ENCODE peak calls at places on chromosomes 13 and 19, in nine cellular contexts. Y is breast epithelium, B is lung, N is tibial artery, F is colonic mucosa, J is psoas muscle, L is tibial nerve, I is RWPE2, D is A549. E is an unnamed sample.

GRCh38 chr13:46032341-46032740 is 20.2 kb downstream of the ZC3H13 start:
- DNase-seq in Y (no peak), B (no peak), N (no peak), F (no peak), J (no peak), L (no peak), I (no peak), D (no peak), E (no peak)

GRCh38 chr19:41837981-41838708 is 6.3 kb downstream of the LYPD4 start:
- DNase-seq in Y (no peak), B (no peak), N (no peak), F (no peak), J (no peak), L (no peak), I (no peak), D (no peak), E (no peak)

GRCh38 chr19:16624236-16624635 is 3.8 kb downstream of the MED26 start:
- DNase-seq in Y (no peak), B (no peak), N (no peak), F (no peak), J (no peak), L (no peak), I (no peak), D (no peak), E (no peak)

GRCh38 chr13:35876601-35877000 is 254.6 kb downstream of the DCLK1 start:
- DNase-seq in Y (no peak), B (no peak), N (no peak), F (no peak), J (no peak), L (no peak), I (no peak), D (no peak), E (no peak)

GRCh38 chr13:23644527-23644926 is 74.3 kb downstream of the TNFRSF19 start:
- DNase-seq in Y (no peak), B (no peak), N (no peak), F (no peak), J (no peak), L (no peak), I (no peak), D (no peak), E (no peak)

GRCh38 chr13:70310720-70311119 is 202.5 kb upstream of the KLHL1 start:
- DNase-seq in Y (no peak), B (no peak), N (no peak), F (peak; percentile 21), J (no peak), L (no peak), I (no peak), D (no peak), E (peak; percentile 14)

GRCh38 chr13:109162248-109163051 is 533.0 kb downstream of the MYO16 start:
- DNase-seq in Y (no peak), B (no peak), N (no peak), F (no peak), J (no peak), L (no peak), I (no peak), D (no peak), E (peak; percentile 91)

GRCh38 chr13:98142427-98143156 is at the start of gene FARP1:
- DNase-seq in Y (peak; percentile 62), B (peak; percentile 71), N (peak; percentile 88), F (peak; percentile 79), J (peak; percentile 76), L (peak; percentile 41), I (peak; percentile 72), D (peak; percentile 48), E (no peak)

GRCh38 chr19:19531951-19532805 is 3.5 kb downstream of the YJEFN3 start:
- DNase-seq in Y (peak; percentile 62), B (peak; percentile 79), N (peak; percentile 88), F (peak; percentile 85), J (peak; percentile 84), L (peak; percentile 89), I (peak; percentile 72), D (peak; percentile 41), E (peak; percentile 70)

GRCh38 chr13:106230450-106230849 is 305.0 kb downstream of the EFNB2 start:
- DNase-seq in Y (no peak), B (no peak), N (no peak), F (no peak), J (no peak), L (no peak), I (no peak), D (no peak), E (no peak)

GRCh38 chr13:86399572-86399971 is 600.4 kb upstream of the SLITRK6 start:
- DNase-seq in Y (no peak), B (no peak), N (no peak), F (no peak), J (no peak), L (no peak), I (no peak), D (no peak), E (no peak)

GRCh38 chr13:32320528-32320927 is 5.2 kb downstream of the BRCA2 start:
- DNase-seq in Y (no peak), B (no peak), N (no peak), F (no peak), J (no peak), L (no peak), I (no peak), D (no peak), E (no peak)

GRCh38 chr13:87274209-87274819 is 396.9 kb upstream of the SLITRK5 start:
- DNase-seq in Y (no peak), B (peak; percentile 34), N (no peak), F (peak; percentile 21), J (no peak), L (no peak), I (no peak), D (no peak), E (peak; percentile 42)

GRCh38 chr13:73914119-73914518 is 220.1 kb downstream of the KLF12 start:
- DNase-seq in Y (no peak), B (no peak), N (no peak), F (no peak), J (no peak), L (no peak), I (no peak), D (no peak), E (no peak)
- H3K4me3 ChIP-seq in Y (no peak overlapping the region), B (no peak overlapping the region), N (no peak overlapping the region), F (no peak overlapping the region), J (no peak overlapping the region), L (no peak overlapping the region), I (no peak overlapping the region), D (no peak overlapping the region), E (no peak overlapping the region)

GRCh38 chr13:30846844-30847243 is 59.2 kb upstream of the MEDAG start:
- DNase-seq in Y (no peak), B (no peak), N (no peak), F (no peak), J (no peak), L (no peak), I (no peak), D (no peak), E (no peak)

GRCh38 chr13:30844548-30845296 is 61.3 kb upstream of the MEDAG start:
- DNase-seq in Y (no peak), B (no peak), N (no peak), F (no peak), J (no peak), L (no peak), I (no peak), D (no peak), E (no peak)

GRCh38 chr13:30843548-30843947 is 62.5 kb upstream of the MEDAG start:
- DNase-seq in Y (no peak), B (no peak), N (no peak), F (no peak), J (no peak), L (no peak), I (no peak), D (no peak), E (no peak)

GRCh38 chr13:30846311-30846710 is 59.8 kb upstream of the MEDAG start:
- DNase-seq in Y (no peak), B (no peak), N (no peak), F (no peak), J (no peak), L (no peak), I (no peak), D (no peak), E (no peak)

DNA sequence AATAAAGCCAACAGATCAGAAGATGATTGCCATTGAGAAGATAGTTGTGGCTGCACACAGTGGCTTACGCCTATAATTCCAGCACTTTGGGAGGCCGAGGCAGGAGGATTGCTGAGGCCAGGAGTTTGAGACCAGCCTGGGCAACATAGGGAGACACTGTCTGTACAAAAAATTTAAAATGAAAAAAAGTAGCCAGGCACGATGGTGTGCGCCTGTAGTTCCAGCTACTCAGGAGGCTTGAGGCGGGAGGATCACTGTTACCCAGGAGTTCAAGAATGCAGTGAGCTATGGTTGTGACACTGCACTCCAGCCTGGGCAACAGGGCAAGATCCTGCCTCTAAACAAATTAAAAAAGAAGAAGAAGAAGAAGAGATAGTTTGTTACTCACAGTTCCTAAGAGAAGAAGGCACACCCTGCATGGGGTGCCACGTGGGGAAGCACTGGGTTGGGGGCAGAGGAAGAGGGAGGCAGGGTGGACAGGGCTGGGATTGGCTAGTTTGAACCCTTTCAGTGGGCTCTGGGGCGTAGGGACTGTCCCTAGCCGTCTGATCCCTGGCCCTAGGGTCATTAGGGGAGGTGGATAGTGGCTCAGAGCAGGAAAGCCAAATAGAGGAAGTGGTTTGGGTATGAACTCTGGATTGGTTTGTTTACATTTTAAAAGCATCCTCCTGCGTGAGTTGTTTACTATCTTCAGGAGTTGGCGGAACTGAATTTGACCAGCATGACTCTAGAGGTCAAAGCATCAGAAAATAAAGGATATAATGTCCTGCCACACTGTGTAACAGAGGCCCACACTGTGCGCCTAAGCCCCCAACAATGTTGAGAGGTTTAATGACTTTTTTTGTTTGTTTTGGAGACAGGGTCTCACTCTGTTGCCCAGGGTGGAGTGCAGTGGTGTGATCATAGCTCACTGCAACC is 60.5 kb upstream of the MEDAG start:
- DNase-seq in Y (no peak), B (no peak), N (no peak), F (no peak), J (no peak), L (no peak), I (no peak), D (no peak), E (no peak)
- H3K27ac ChIP-seq in Y (peak overlapping the region; percentile 52), B (no peak overlapping the region), N (peak overlapping the region; percentile 28), F (no peak overlapping the region), J (no peak overlapping the region), L (no peak overlapping the region), I (peak overlapping the region; percentile 52), D (peak overlapping the region; percentile 13), E (no peak overlapping the region)

GRCh38 chr13:69108486-69108885 is 999.1 kb upstream of the ATXN8OS start:
- DNase-seq in Y (no peak), B (no peak), N (no peak), F (no peak), J (no peak), L (no peak), I (no peak), D (no peak), E (no peak)
- TF ChIP-seq CTCF in Y (no peak), B (no peak), N (no peak), F (no peak), J (no peak), L (no peak), I (no peak), D (no peak), E (no peak)

DNA sequence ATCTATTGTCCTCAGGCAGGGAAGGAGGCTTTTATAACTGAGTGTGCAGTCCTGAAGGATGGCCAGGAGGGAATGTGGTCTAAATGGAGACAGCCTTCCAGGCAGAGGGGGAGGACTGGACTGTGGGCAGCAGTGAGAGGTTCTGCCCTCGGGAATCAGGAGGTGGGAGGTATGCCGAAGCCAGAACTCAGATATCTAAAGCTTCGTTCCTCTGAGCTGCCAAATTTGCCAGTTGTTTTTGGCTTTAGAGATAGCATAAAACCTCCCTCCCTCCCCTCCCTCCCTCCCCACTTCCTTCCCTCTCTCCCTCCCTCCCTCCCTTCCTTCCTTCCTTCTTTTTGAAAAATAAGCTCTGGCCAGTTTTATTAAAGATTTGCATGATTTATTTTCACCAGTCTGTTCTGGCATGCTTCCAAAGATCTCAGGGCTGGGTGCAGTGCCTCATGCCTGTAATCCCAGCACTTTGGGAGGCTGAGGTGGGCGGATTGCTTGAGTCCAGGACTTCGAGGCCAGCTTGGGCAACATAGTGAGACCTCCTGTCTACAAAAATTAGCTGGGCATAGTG is 2.4 kb downstream of the MEDAG start:
- DNase-seq in Y (no peak), B (no peak), N (peak; percentile 88), F (no peak), J (no peak), L (peak; percentile 55), I (no peak), D (no peak), E (no peak)
- H3K4me3 ChIP-seq in Y (peak overlapping the region; percentile 83), B (no peak overlapping the region), N (peak overlapping the region; percentile 60), F (no peak overlapping the region), J (peak overlapping the region; percentile 65), L (no peak overlapping the region), I (no peak overlapping the region), D (no peak overlapping the region), E (no peak overlapping the region)